ENCODE peak calls at places on chromosome 10, in four cellular contexts. P is fibroblast of lung; J is naive thymus-derived CD4-positive, alpha-beta T cell; N is heart left ventricle. X is an unnamed sample. For H3K4me1, the result is how much of the 10 kb centered on the place peaks cover.

GRCh38 chr10:89469517-89469916 is 55.1 kb downstream of the IFIT5 start:
- DNase-seq in P (no peak), J (no peak), N (no peak), X (no peak)

GRCh38 chr10:106566871-106567270 is 597.6 kb downstream of the SORCS1 start:
- DNase-seq in P (no peak), J (no peak), N (no peak), X (no peak)

GRCh38 chr10:106609867-106610266 is 554.6 kb downstream of the SORCS1 start:
- DNase-seq in P (no peak), J (no peak), N (no peak), X (no peak)

GRCh38 chr10:12063483-12063818 is 5.3 kb upstream of the DHTKD1 start:
- DNase-seq in P (no peak), J (no peak), N (no peak), X (no peak)

GRCh38 chr10:987906-988666 is at the start of gene GTPBP4:
- DNase-seq in P (peak), J (peak), N (peak), X (peak)

GRCh38 chr10:101354584-101355070 is 662 bp downstream of the BTRC start:
- DNase-seq in P (no peak), J (no peak), N (no peak), X (no peak)

GRCh38 chr10:30349967-30350735 is 1.1 kb upstream of the MTPAP start:
- DNase-seq in P (no peak), J (no peak), N (peak), X (no peak)

GRCh38 chr10:106958591-106959328 is 205.7 kb downstream of the SORCS1 start:
- DNase-seq in P (no peak), J (no peak), N (no peak), X (no peak)

GRCh38 chr10:3829193-3830050 is 44.4 kb upstream of the KLF6 start:
- DNase-seq in P (no peak), J (no peak), N (no peak), X (no peak)
- H3K4me3 ChIP-seq in P (peak), J (peak), N (peak), X (peak)

DNA sequence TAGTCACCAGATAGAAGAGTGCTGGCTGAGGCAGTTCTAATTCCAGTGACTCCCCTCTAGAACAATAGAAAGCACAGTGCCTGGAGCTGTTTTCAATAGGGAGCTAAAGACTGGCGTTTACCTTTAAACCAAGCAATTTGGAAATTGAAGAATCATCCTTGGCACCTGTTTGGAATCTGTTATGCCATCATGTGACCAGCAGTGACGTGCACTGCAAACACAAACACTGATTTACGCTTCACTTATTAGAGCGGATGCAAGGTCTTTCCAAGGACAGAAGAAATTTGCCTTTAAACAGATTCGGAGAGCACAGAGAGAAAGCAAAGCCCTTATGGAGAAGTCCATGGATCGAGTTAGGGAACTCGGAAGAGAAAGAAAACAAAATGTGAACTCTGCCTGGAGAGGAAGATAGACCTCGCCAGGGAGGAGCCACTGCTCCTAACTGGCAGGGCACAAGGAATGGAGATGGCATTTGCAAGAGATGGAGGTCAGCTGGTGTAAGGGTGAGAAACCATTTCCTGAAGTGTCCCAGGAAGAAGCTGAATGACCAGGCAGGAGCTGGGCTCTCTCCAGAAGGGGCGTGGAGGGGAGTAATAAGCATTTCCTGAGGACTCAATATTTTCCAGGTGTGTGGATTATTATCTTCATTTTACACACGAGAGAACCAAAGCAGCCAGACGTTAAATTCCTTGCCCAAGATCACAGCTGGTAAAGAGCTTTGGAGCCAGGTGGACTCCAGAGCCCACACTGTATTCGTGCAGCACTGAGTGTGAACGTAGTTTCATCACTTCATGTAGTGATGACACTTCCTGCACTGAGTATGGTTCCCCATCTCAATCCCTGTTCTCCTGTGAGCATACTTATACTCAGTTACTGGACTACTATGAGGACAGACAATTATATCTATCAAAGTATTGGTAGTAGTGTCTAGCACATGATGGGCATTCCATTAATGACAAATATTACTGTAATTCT is 97.7 kb downstream of the CUBN start:
- DNase-seq in P (no peak), J (no peak), N (no peak), X (no peak)
- H3K4me1 ChIP-seq in P (under half), J (under half), N (under half), X (half or more)

DNA sequence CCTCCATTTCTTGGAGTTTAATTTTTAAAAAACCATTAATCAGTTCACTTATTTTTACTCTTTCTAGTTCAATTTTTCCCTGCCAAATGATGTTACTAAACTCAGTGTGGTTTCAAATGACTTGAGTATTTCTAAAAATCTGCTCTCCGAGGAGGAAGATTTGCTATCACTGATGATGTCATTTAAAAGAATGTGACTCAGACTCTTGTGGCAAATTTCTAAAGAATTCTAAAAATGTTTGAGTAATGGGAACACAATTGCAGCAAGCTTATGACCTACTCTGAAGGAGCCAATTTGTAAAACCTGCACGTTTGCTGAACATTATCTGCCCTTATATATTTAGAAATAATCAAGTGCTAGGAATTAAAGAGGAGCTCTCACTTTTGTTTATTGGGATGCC is 88.6 kb downstream of the SPAG6 start:
- DNase-seq in P (peak), J (no peak), N (no peak), X (no peak)
- H3K4me3 ChIP-seq in P (no peak), J (no peak), N (no peak), X (no peak)

GRCh38 chr10:104321716-104322415 is 16.4 kb downstream of the ITPRIP start:
- DNase-seq in P (peak), J (peak), N (no peak), X (no peak)

GRCh38 chr10:104324931-104325330 is 13.3 kb downstream of the ITPRIP start:
- DNase-seq in P (no peak), J (no peak), N (no peak), X (no peak)

GRCh38 chr10:104322416-104322782 is 15.9 kb downstream of the ITPRIP start:
- DNase-seq in P (no peak), J (no peak), N (no peak), X (peak)

GRCh38 chr10:104323721-104324686 is 14.3 kb downstream of the ITPRIP start:
- DNase-seq in P (no peak), J (no peak), N (no peak), X (no peak)

GRCh38 chr10:104323085-104323484 is 15.2 kb downstream of the ITPRIP start:
- DNase-seq in P (no peak), J (no peak), N (no peak), X (no peak)
- H3K4me1 ChIP-seq in P (under half), J (half or more), N (half or more), X (half or more)

GRCh38 chr10:125450218-125450617 is 232.7 kb downstream of the TEX36 start:
- DNase-seq in P (no peak), J (no peak), N (no peak), X (no peak)

GRCh38 chr10:125460326-125460725 is 222.6 kb downstream of the TEX36 start:
- DNase-seq in P (no peak), J (no peak), N (no peak), X (no peak)

GRCh38 chr10:125451319-125451718 is 231.6 kb downstream of the TEX36 start:
- DNase-seq in P (no peak), J (no peak), N (no peak), X (no peak)

GRCh38 chr10:125457406-125457805 is 225.6 kb downstream of the TEX36 start:
- DNase-seq in P (no peak), J (no peak), N (no peak), X (no peak)

GRCh38 chr10:125455855-125456254 is 227.1 kb downstream of the TEX36 start:
- DNase-seq in P (no peak), J (no peak), N (no peak), X (no peak)
- H3K4me3 ChIP-seq in P (no peak), J (no peak), N (no peak), X (no peak)

GRCh38 chr10:7409732-7410168 is 1.1 kb downstream of the SFMBT2 start:
- DNase-seq in P (peak), J (peak), N (no peak), X (no peak)

GRCh38 chr10:7407368-7408002 is 3.3 kb downstream of the SFMBT2 start:
- DNase-seq in P (peak), J (no peak), N (peak), X (no peak)

GRCh38 chr10:7409045-7409731 is 1.6 kb downstream of the SFMBT2 start:
- DNase-seq in P (peak), J (peak), N (peak), X (peak)

GRCh38 chr10:7408003-7408493 is 2.8 kb downstream of the SFMBT2 start:
- DNase-seq in P (peak), J (peak), N (peak), X (peak)

GRCh38 chr10:7408494-7409044 is 2.3 kb downstream of the SFMBT2 start:
- DNase-seq in P (peak), J (peak), N (peak), X (peak)
- H3K4me1 ChIP-seq in P (under half), J (under half), N (under half), X (under half)

GRCh38 chr10:97814996-97815395 is 34.6 kb upstream of the GOLGA7B start:
- DNase-seq in P (no peak), J (no peak), N (no peak), X (no peak)

GRCh38 chr10:97810476-97810875 is 38.7 kb upstream of the SFRP5 start:
- DNase-seq in P (peak), J (no peak), N (no peak), X (no peak)

GRCh38 chr10:97812696-97813095 is 36.9 kb upstream of the GOLGA7B start:
- DNase-seq in P (no peak), J (no peak), N (no peak), X (no peak)

GRCh38 chr10:97816609-97817008 is 33.0 kb upstream of the GOLGA7B start:
- DNase-seq in P (no peak), J (no peak), N (no peak), X (no peak)

GRCh38 chr10:97813311-97813710 is 36.3 kb upstream of the GOLGA7B start:
- DNase-seq in P (no peak), J (no peak), N (no peak), X (no peak)
- H3K4me3 ChIP-seq in P (no peak), J (no peak), N (no peak), X (no peak)

DNA sequence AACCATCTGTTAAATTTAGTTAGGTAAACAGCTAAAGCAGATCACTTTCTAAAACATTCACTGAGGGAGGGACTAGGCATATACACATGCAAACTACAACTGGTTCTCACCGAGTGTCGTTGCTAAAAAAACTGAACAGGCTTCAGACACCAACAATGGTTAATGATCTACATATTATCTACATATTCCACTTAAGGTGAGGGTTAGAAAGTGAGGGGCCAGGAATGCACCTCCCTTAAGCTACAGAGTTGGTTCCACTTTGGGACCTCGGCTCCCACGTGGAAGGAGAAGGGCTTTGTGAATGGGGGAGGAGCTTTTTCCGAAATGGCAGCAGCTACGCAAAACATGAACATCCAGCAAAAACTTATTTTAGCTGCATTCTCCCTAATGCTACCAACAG is 5.8 kb downstream of the CTBP2 start:
- DNase-seq in P (no peak), J (no peak), N (no peak), X (no peak)
- H3K4me1 ChIP-seq in P (under half), J (under half), N (half or more), X (under half)

X was measured in CD8-positive, alpha-beta memory T cell.